ENCODE peak calls at places on chromosomes 16 and 17, in five cellular contexts. V is PC-9, W is colonic mucosa, Y is adrenal gland, L is ascending aorta. P is an unnamed sample. For H3K27me3 and H3K4me1, the result is how much of the 10 kb centered on the place peaks cover.

GRCh38 chr17:73643012-73643845 is 1.0 kb downstream of the SDK2 start:
- DNase-seq in V (no peak), W (peak), Y (no peak), L (no peak), P (peak)

GRCh38 chr16:58692450-58692849 is 7.9 kb upstream of the SLC38A7 start:
- DNase-seq in V (no peak), W (no peak), Y (no peak), L (no peak), P (no peak)

GRCh38 chr17:1438593-1439083 is 17.4 kb downstream of the CRK start:
- DNase-seq in V (peak), W (no peak), Y (peak), L (no peak), P (no peak)

GRCh38 chr17:79943354-79944241 is 92.1 kb downstream of the TBC1D16 start:
- DNase-seq in V (no peak), W (no peak), Y (no peak), L (peak), P (peak)

GRCh38 chr17:60154616-60155426 is 5.0 kb downstream of the CA4 start:
- DNase-seq in V (peak), W (no peak), Y (no peak), L (no peak), P (no peak)

GRCh38 chr16:57696240-57696639 is 1.6 kb downstream of the DRC7 start:
- DNase-seq in V (no peak), W (no peak), Y (no peak), L (no peak), P (no peak)

GRCh38 chr17:412211-413015 is 59.8 kb upstream of the RPH3AL start:
- DNase-seq in V (peak), W (peak), Y (peak), L (no peak), P (peak)

GRCh38 chr17:83185023-83186002 is 105.9 kb downstream of the METRNL start:
- DNase-seq in V (no peak), W (peak), Y (no peak), L (no peak), P (no peak)

GRCh38 chr16:77584205-77584859 is 138.0 kb upstream of the NUDT7 start:
- DNase-seq in V (peak), W (peak), Y (peak), L (no peak), P (peak)

GRCh38 chr17:83173997-83174858 is 94.8 kb downstream of the METRNL start:
- DNase-seq in V (no peak), W (peak), Y (no peak), L (no peak), P (no peak)

GRCh38 chr17:45640141-45640850 is 143.8 kb upstream of the CRHR1 start:
- DNase-seq in V (peak), W (peak), Y (peak), L (no peak), P (peak)

GRCh38 chr16:67413978-67414891 is 2.0 kb downstream of the ZDHHC1 start:
- DNase-seq in V (no peak), W (peak), Y (peak), L (no peak), P (no peak)

GRCh38 chr16:57863434-57864160 is 61.3 kb upstream of the KIFC3 start:
- DNase-seq in V (peak), W (peak), Y (peak), L (no peak), P (peak)

GRCh38 chr16:50335198-50335958 is 33.4 kb downstream of the BRD7 start:
- DNase-seq in V (no peak), W (no peak), Y (no peak), L (no peak), P (no peak)

GRCh38 chr16:24689128-24689527 is 40.3 kb upstream of the TNRC6A start:
- DNase-seq in V (no peak), W (no peak), Y (peak), L (no peak), P (no peak)

GRCh38 chr17:7223375-7223774 is 3.6 kb downstream of the ACADVL start:
- DNase-seq in V (no peak), W (no peak), Y (peak), L (no peak), P (no peak)

GRCh38 chr17:80833952-80834895 is 157.4 kb upstream of the CHMP6 start:
- DNase-seq in V (no peak), W (no peak), Y (peak), L (no peak), P (no peak)

DNA sequence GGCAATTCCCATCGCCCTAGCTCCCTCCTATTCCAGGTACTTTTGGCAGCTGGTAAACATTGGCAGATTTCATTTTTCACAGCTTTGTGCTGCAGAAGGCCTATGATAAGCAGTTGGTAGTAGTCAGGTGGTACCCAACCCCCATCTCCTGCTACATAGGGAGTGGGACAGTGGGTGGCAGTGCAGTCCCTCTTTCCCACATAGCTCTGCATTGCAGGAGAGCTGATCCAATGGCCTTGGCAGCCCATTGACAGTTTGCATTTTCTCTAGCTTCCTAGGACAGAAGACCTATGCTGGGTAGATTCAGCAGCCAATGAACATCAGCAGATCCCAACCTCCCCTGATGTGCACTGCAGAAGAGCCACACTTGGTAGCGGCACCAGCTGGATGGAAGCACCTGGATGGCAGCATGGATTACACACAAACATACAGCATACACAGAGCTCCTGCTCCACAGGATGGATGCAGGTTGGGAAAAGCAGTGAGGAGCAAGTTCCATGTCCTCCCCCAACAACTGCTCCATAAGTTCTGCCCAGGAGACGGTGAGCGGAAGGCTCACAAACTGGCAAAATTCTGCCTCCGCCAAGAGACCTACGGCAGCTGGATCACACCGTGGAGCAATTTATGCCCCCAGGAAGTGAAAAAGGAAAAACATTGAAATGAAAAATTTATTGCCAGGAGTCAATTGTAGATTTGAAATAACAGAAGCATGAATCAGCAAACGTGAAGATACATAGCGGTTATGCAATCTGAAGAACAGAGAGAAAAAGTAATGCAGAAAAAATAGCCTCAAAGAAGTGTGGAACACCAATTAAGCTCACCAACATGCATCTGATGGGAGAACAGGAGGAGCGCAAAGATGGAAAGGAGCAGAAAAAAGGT is 95.7 kb downstream of the CACNG1 start:
- DNase-seq in V (no peak), W (no peak), Y (peak), L (no peak), P (no peak)
- TF ChIP-seq CTCF in V (no peak), W (no peak), Y (no peak), L (no peak), P (no peak)

DNA sequence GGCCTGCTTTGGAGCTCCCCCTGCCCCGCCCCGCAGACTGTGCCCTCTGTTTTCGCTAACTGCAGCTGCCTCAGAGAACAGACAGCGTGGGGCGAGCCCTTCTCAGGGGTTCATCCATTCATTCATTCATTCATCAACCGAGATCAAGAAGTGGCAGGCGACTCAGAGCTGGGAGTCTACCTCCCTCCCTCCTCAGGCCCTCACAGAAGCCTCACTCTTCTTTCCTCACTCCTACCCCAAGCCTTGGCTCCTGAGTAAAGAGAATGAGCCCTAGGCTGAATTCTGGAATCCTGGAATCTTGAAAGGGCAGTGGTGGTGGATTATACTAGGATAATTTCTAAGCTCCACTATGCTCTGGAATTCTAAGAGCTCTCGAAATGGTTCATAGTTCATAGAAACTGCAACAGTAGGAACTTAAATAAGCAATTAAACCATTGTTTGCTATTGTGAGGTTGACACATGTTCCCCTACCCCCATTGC is 2.3 kb upstream of the DLX3 start:
- DNase-seq in V (no peak), W (no peak), Y (no peak), L (no peak), P (no peak)
- H3K27me3 ChIP-seq in V (under half), W (half or more), Y (half or more), L (under half), P (half or more)

GRCh38 chr17:65005858-65006257 is 50.7 kb downstream of the GNA13 start:
- DNase-seq in V (no peak), W (no peak), Y (peak), L (no peak), P (no peak)

GRCh38 chr17:65013613-65014391 is 42.7 kb downstream of the GNA13 start:
- DNase-seq in V (peak), W (no peak), Y (peak), L (no peak), P (no peak)

GRCh38 chr17:65009848-65010247 is 46.7 kb downstream of the GNA13 start:
- DNase-seq in V (no peak), W (no peak), Y (no peak), L (no peak), P (no peak)

GRCh38 chr17:65011047-65011446 is 45.5 kb downstream of the GNA13 start:
- DNase-seq in V (no peak), W (no peak), Y (no peak), L (no peak), P (no peak)

GRCh38 chr17:65008877-65009276 is 47.7 kb downstream of the GNA13 start:
- DNase-seq in V (no peak), W (no peak), Y (no peak), L (no peak), P (no peak)
- H3K4me1 ChIP-seq in V (under half), W (under half), Y (half or more), L (under half), P (under half)

GRCh38 chr17:40443196-40443987 is at the start of gene IGFBP4:
- DNase-seq in V (peak), W (peak), Y (peak), L (no peak), P (peak)
- TF ChIP-seq CTCF in V (no peak), W (peak), Y (no peak), L (peak), P (peak)

GRCh38 chr16:1918890-1919679 is 870 bp upstream of the HS3ST6 start:
- DNase-seq in V (no peak), W (no peak), Y (no peak), L (no peak), P (no peak)
- H3K27me3 ChIP-seq in V (under half), W (under half), Y (half or more), L (under half), P (half or more)

GRCh38 chr17:46739982-46740381 is 78.5 kb downstream of the WNT3 start:
- DNase-seq in V (no peak), W (no peak), Y (no peak), L (no peak), P (no peak)
- H3K4me1 ChIP-seq in V (under half), W (under half), Y (under half), L (under half), P (under half)

GRCh38 chr17:21239680-21240374 is 13.4 kb downstream of the NATD1 start:
- DNase-seq in V (no peak), W (no peak), Y (peak), L (no peak), P (no peak)
- TF ChIP-seq CTCF in V (peak), W (peak), Y (peak), L (no peak), P (peak)

P was measured in transverse colon.